ENCODE peak calls at places on chromosomes 3 and 15, in ten cellular contexts. One of them, this sample, is unnamed. For H3K36me3 and H3K27me3, the result is how much of the 10 kb centered on the place peaks cover.

GRCh38 chr15:68404056-68404798 is 27.7 kb downstream of the ITGA11 start:
- DNase-seq in uterus: peak
- DNase-seq in tibial nerve: no peak
- DNase-seq in endothelial cell of umbilical vein: no peak
- DNase-seq in CD4-positive, alpha-beta memory T cell: no peak
- DNase-seq in upper lobe of left lung: no peak
- DNase-seq in Caco-2: no peak
- DNase-seq in body of pancreas: no peak
- DNase-seq in GM12878: no peak
- DNase-seq in ovary: peak
- DNase-seq in this sample: no peak

GRCh38 chr3:55885721-55886120 is 398.6 kb upstream of the WNT5A start:
- DNase-seq in Caco-2: peak
- DNase-seq in GM12878: no peak
- DNase-seq in uterus: no peak
- DNase-seq in upper lobe of left lung: peak
- DNase-seq in endothelial cell of umbilical vein: peak
- DNase-seq in body of pancreas: no peak
- DNase-seq in tibial nerve: no peak
- DNase-seq in ovary: no peak
- DNase-seq in CD4-positive, alpha-beta memory T cell: no peak
- DNase-seq in this sample: peak

GRCh38 chr15:37246065-37246464 is 145.7 kb upstream of the MEIS2 start:
- DNase-seq in uterus: no peak
- DNase-seq in GM12878: no peak
- DNase-seq in tibial nerve: no peak
- DNase-seq in CD4-positive, alpha-beta memory T cell: no peak
- DNase-seq in endothelial cell of umbilical vein: no peak
- DNase-seq in upper lobe of left lung: no peak
- DNase-seq in body of pancreas: no peak
- DNase-seq in ovary: no peak
- DNase-seq in Caco-2: no peak
- DNase-seq in this sample: no peak

GRCh38 chr3:113287111-113287817 is 75.9 kb downstream of the BOC start:
- DNase-seq in endothelial cell of umbilical vein: peak
- DNase-seq in body of pancreas: no peak
- DNase-seq in GM12878: no peak
- DNase-seq in Caco-2: no peak
- DNase-seq in ovary: peak
- DNase-seq in uterus: no peak
- DNase-seq in upper lobe of left lung: no peak
- DNase-seq in CD4-positive, alpha-beta memory T cell: no peak
- DNase-seq in tibial nerve: no peak
- DNase-seq in this sample: peak

GRCh38 chr3:69499899-69500316 is 114.0 kb upstream of the FRMD4B start:
- DNase-seq in Caco-2: no peak
- DNase-seq in body of pancreas: peak
- DNase-seq in endothelial cell of umbilical vein: no peak
- DNase-seq in CD4-positive, alpha-beta memory T cell: no peak
- DNase-seq in GM12878: no peak
- DNase-seq in ovary: peak
- DNase-seq in tibial nerve: peak
- DNase-seq in upper lobe of left lung: peak
- DNase-seq in uterus: peak
- DNase-seq in this sample: peak

GRCh38 chr3:166123576-166123975 is 286.4 kb upstream of the BCHE start:
- DNase-seq in body of pancreas: no peak
- DNase-seq in CD4-positive, alpha-beta memory T cell: no peak
- DNase-seq in uterus: no peak
- DNase-seq in endothelial cell of umbilical vein: no peak
- DNase-seq in tibial nerve: no peak
- DNase-seq in Caco-2: no peak
- DNase-seq in GM12878: no peak
- DNase-seq in upper lobe of left lung: no peak
- DNase-seq in ovary: no peak
- DNase-seq in this sample: no peak

GRCh38 chr3:195931582-195932273 is 23.4 kb upstream of the TNK2 start:
- DNase-seq in uterus: no peak
- DNase-seq in GM12878: no peak
- DNase-seq in CD4-positive, alpha-beta memory T cell: no peak
- DNase-seq in body of pancreas: no peak
- DNase-seq in ovary: no peak
- DNase-seq in upper lobe of left lung: no peak
- DNase-seq in tibial nerve: no peak
- DNase-seq in endothelial cell of umbilical vein: no peak
- DNase-seq in Caco-2: no peak
- DNase-seq in this sample: no peak

GRCh38 chr3:13857702-13858380 is 22.0 kb downstream of the WNT7A start:
- DNase-seq in endothelial cell of umbilical vein: no peak
- DNase-seq in ovary: no peak
- DNase-seq in CD4-positive, alpha-beta memory T cell: no peak
- DNase-seq in Caco-2: no peak
- DNase-seq in GM12878: no peak
- DNase-seq in uterus: no peak
- DNase-seq in upper lobe of left lung: no peak
- DNase-seq in tibial nerve: no peak
- DNase-seq in body of pancreas: no peak
- DNase-seq in this sample: no peak

GRCh38 chr3:111808439-111808838 is 50.6 kb upstream of the PHLDB2 start:
- DNase-seq in uterus: no peak
- DNase-seq in endothelial cell of umbilical vein: no peak
- DNase-seq in GM12878: no peak
- DNase-seq in Caco-2: peak
- DNase-seq in body of pancreas: no peak
- DNase-seq in CD4-positive, alpha-beta memory T cell: no peak
- DNase-seq in upper lobe of left lung: no peak
- DNase-seq in tibial nerve: no peak
- DNase-seq in ovary: no peak
- DNase-seq in this sample: no peak

GRCh38 chr3:121998588-121999473 is 23.2 kb downstream of the ILDR1 start:
- DNase-seq in endothelial cell of umbilical vein: peak
- DNase-seq in GM12878: no peak
- DNase-seq in tibial nerve: no peak
- DNase-seq in upper lobe of left lung: no peak
- DNase-seq in uterus: no peak
- DNase-seq in Caco-2: peak
- DNase-seq in CD4-positive, alpha-beta memory T cell: no peak
- DNase-seq in body of pancreas: no peak
- DNase-seq in ovary: no peak
- DNase-seq in this sample: no peak

GRCh38 chr3:24493951-24494615 is 567 bp downstream of the THRB start:
- DNase-seq in endothelial cell of umbilical vein: peak
- DNase-seq in upper lobe of left lung: peak
- DNase-seq in ovary: peak
- DNase-seq in body of pancreas: peak
- DNase-seq in tibial nerve: peak
- DNase-seq in CD4-positive, alpha-beta memory T cell: no peak
- DNase-seq in GM12878: no peak
- DNase-seq in uterus: peak
- DNase-seq in Caco-2: peak
- DNase-seq in this sample: peak

GRCh38 chr3:153163349-153164008 is 1.5 kb downstream of the RAP2B start:
- DNase-seq in CD4-positive, alpha-beta memory T cell: no peak
- DNase-seq in GM12878: no peak
- DNase-seq in Caco-2: no peak
- DNase-seq in ovary: no peak
- DNase-seq in upper lobe of left lung: no peak
- DNase-seq in body of pancreas: no peak
- DNase-seq in endothelial cell of umbilical vein: peak
- DNase-seq in tibial nerve: no peak
- DNase-seq in uterus: peak
- DNase-seq in this sample: no peak

GRCh38 chr3:182105875-182106274 is 394.1 kb downstream of the SOX2 start:
- DNase-seq in upper lobe of left lung: no peak
- DNase-seq in uterus: no peak
- DNase-seq in endothelial cell of umbilical vein: no peak
- DNase-seq in GM12878: no peak
- DNase-seq in ovary: no peak
- DNase-seq in tibial nerve: no peak
- DNase-seq in body of pancreas: no peak
- DNase-seq in CD4-positive, alpha-beta memory T cell: no peak
- DNase-seq in Caco-2: no peak
- DNase-seq in this sample: no peak

GRCh38 chr3:30289324-30289723 is 317.1 kb upstream of the TGFBR2 start:
- DNase-seq in GM12878: no peak
- DNase-seq in Caco-2: peak
- DNase-seq in tibial nerve: no peak
- DNase-seq in upper lobe of left lung: no peak
- DNase-seq in ovary: no peak
- DNase-seq in CD4-positive, alpha-beta memory T cell: no peak
- DNase-seq in body of pancreas: no peak
- DNase-seq in uterus: no peak
- DNase-seq in endothelial cell of umbilical vein: peak
- DNase-seq in this sample: no peak

GRCh38 chr15:39427705-39428104 is 153.2 kb upstream of the THBS1 start:
- DNase-seq in CD4-positive, alpha-beta memory T cell: no peak
- DNase-seq in uterus: no peak
- DNase-seq in upper lobe of left lung: peak
- DNase-seq in ovary: no peak
- DNase-seq in endothelial cell of umbilical vein: no peak
- DNase-seq in body of pancreas: no peak
- DNase-seq in Caco-2: no peak
- DNase-seq in GM12878: no peak
- DNase-seq in tibial nerve: no peak
- DNase-seq in this sample: no peak

GRCh38 chr3:178036745-178037144 is 499.5 kb upstream of the KCNMB2 start:
- DNase-seq in endothelial cell of umbilical vein: no peak
- DNase-seq in ovary: no peak
- DNase-seq in GM12878: no peak
- DNase-seq in upper lobe of left lung: no peak
- DNase-seq in uterus: no peak
- DNase-seq in CD4-positive, alpha-beta memory T cell: no peak
- DNase-seq in tibial nerve: no peak
- DNase-seq in body of pancreas: no peak
- DNase-seq in Caco-2: no peak
- DNase-seq in this sample: no peak

GRCh38 chr15:32649336-32649735 is 7.8 kb downstream of the SCG5 start:
- DNase-seq in Caco-2: peak
- DNase-seq in upper lobe of left lung: no peak
- DNase-seq in endothelial cell of umbilical vein: no peak
- DNase-seq in uterus: no peak
- DNase-seq in tibial nerve: no peak
- DNase-seq in GM12878: no peak
- DNase-seq in body of pancreas: peak
- DNase-seq in CD4-positive, alpha-beta memory T cell: no peak
- DNase-seq in ovary: no peak
- DNase-seq in this sample: peak

GRCh38 chr3:9388562-9389272 is 8.7 kb upstream of the SETD5 start:
- DNase-seq in endothelial cell of umbilical vein: no peak
- DNase-seq in upper lobe of left lung: no peak
- DNase-seq in CD4-positive, alpha-beta memory T cell: no peak
- DNase-seq in uterus: no peak
- DNase-seq in Caco-2: no peak
- DNase-seq in body of pancreas: no peak
- DNase-seq in GM12878: no peak
- DNase-seq in tibial nerve: no peak
- DNase-seq in ovary: no peak
- DNase-seq in this sample: no peak
- H3K36me3 ChIP-seq in endothelial cell of umbilical vein: under half
- H3K36me3 ChIP-seq in upper lobe of left lung: under half
- H3K36me3 ChIP-seq in CD4-positive, alpha-beta memory T cell: half or more
- H3K36me3 ChIP-seq in uterus: under half
- H3K36me3 ChIP-seq in Caco-2: under half
- H3K36me3 ChIP-seq in body of pancreas: under half
- H3K36me3 ChIP-seq in GM12878: half or more
- H3K36me3 ChIP-seq in tibial nerve: under half
- H3K36me3 ChIP-seq in ovary: under half
- H3K36me3 ChIP-seq in this sample: half or more

GRCh38 chr3:194732617-194733016 is 46.9 kb downstream of the FAM43A start:
- DNase-seq in upper lobe of left lung: no peak
- DNase-seq in uterus: no peak
- DNase-seq in CD4-positive, alpha-beta memory T cell: no peak
- DNase-seq in tibial nerve: no peak
- DNase-seq in ovary: no peak
- DNase-seq in body of pancreas: no peak
- DNase-seq in Caco-2: no peak
- DNase-seq in GM12878: no peak
- DNase-seq in endothelial cell of umbilical vein: no peak
- DNase-seq in this sample: no peak

GRCh38 chr3:194728986-194729385 is 43.3 kb downstream of the FAM43A start:
- DNase-seq in Caco-2: no peak
- DNase-seq in endothelial cell of umbilical vein: no peak
- DNase-seq in body of pancreas: no peak
- DNase-seq in GM12878: no peak
- DNase-seq in tibial nerve: no peak
- DNase-seq in uterus: no peak
- DNase-seq in CD4-positive, alpha-beta memory T cell: no peak
- DNase-seq in upper lobe of left lung: no peak
- DNase-seq in ovary: no peak
- DNase-seq in this sample: no peak

GRCh38 chr3:194731496-194732073 is 45.9 kb downstream of the FAM43A start:
- DNase-seq in Caco-2: no peak
- DNase-seq in upper lobe of left lung: no peak
- DNase-seq in GM12878: no peak
- DNase-seq in CD4-positive, alpha-beta memory T cell: no peak
- DNase-seq in endothelial cell of umbilical vein: no peak
- DNase-seq in uterus: no peak
- DNase-seq in tibial nerve: no peak
- DNase-seq in body of pancreas: no peak
- DNase-seq in ovary: no peak
- DNase-seq in this sample: no peak

GRCh38 chr3:194727435-194728128 is 41.9 kb downstream of the FAM43A start:
- DNase-seq in upper lobe of left lung: no peak
- DNase-seq in CD4-positive, alpha-beta memory T cell: no peak
- DNase-seq in body of pancreas: no peak
- DNase-seq in uterus: no peak
- DNase-seq in GM12878: no peak
- DNase-seq in ovary: no peak
- DNase-seq in endothelial cell of umbilical vein: no peak
- DNase-seq in tibial nerve: no peak
- DNase-seq in Caco-2: no peak
- DNase-seq in this sample: peak

GRCh38 chr3:194730369-194730768 is 44.7 kb downstream of the FAM43A start:
- DNase-seq in endothelial cell of umbilical vein: peak
- DNase-seq in CD4-positive, alpha-beta memory T cell: no peak
- DNase-seq in GM12878: no peak
- DNase-seq in ovary: no peak
- DNase-seq in Caco-2: no peak
- DNase-seq in upper lobe of left lung: peak
- DNase-seq in tibial nerve: no peak
- DNase-seq in body of pancreas: peak
- DNase-seq in uterus: no peak
- DNase-seq in this sample: no peak
- H3K4me3 ChIP-seq in endothelial cell of umbilical vein: no peak
- H3K4me3 ChIP-seq in CD4-positive, alpha-beta memory T cell: no peak
- H3K4me3 ChIP-seq in GM12878: no peak
- H3K4me3 ChIP-seq in ovary: no peak
- H3K4me3 ChIP-seq in Caco-2: no peak
- H3K4me3 ChIP-seq in upper lobe of left lung: no peak
- H3K4me3 ChIP-seq in tibial nerve: no peak
- H3K4me3 ChIP-seq in body of pancreas: no peak
- H3K4me3 ChIP-seq in uterus: no peak
- H3K4me3 ChIP-seq in this sample: no peak

GRCh38 chr15:75229191-75230015 is 27.7 kb downstream of the C15orf39 start:
- DNase-seq in ovary: no peak
- DNase-seq in CD4-positive, alpha-beta memory T cell: no peak
- DNase-seq in upper lobe of left lung: no peak
- DNase-seq in body of pancreas: peak
- DNase-seq in tibial nerve: no peak
- DNase-seq in uterus: no peak
- DNase-seq in Caco-2: no peak
- DNase-seq in endothelial cell of umbilical vein: no peak
- DNase-seq in GM12878: no peak
- DNase-seq in this sample: no peak
- H3K27me3 ChIP-seq in ovary: under half
- H3K27me3 ChIP-seq in CD4-positive, alpha-beta memory T cell: under half
- H3K27me3 ChIP-seq in upper lobe of left lung: under half
- H3K27me3 ChIP-seq in body of pancreas: under half
- H3K27me3 ChIP-seq in tibial nerve: under half
- H3K27me3 ChIP-seq in uterus: under half
- H3K27me3 ChIP-seq in Caco-2: under half
- H3K27me3 ChIP-seq in endothelial cell of umbilical vein: under half
- H3K27me3 ChIP-seq in GM12878: under half
- H3K27me3 ChIP-seq in this sample: under half

GRCh38 chr3:53103566-53104296 is 26.5 kb downstream of the RFT1 start:
- DNase-seq in CD4-positive, alpha-beta memory T cell: no peak
- DNase-seq in endothelial cell of umbilical vein: peak
- DNase-seq in ovary: no peak
- DNase-seq in Caco-2: no peak
- DNase-seq in tibial nerve: no peak
- DNase-seq in body of pancreas: no peak
- DNase-seq in uterus: no peak
- DNase-seq in upper lobe of left lung: no peak
- DNase-seq in GM12878: no peak
- DNase-seq in this sample: no peak
- H3K36me3 ChIP-seq in CD4-positive, alpha-beta memory T cell: under half
- H3K36me3 ChIP-seq in endothelial cell of umbilical vein: under half
- H3K36me3 ChIP-seq in ovary: under half
- H3K36me3 ChIP-seq in Caco-2: under half
- H3K36me3 ChIP-seq in tibial nerve: under half
- H3K36me3 ChIP-seq in body of pancreas: under half
- H3K36me3 ChIP-seq in uterus: under half
- H3K36me3 ChIP-seq in upper lobe of left lung: under half
- H3K36me3 ChIP-seq in GM12878: under half
- H3K36me3 ChIP-seq in this sample: under half